ENCODE peak calls at places on chromosomes 6 and 20, in six cellular contexts. A is HEK293T; C is KG1; X is activated naive CD8-positive, alpha-beta T cell treated with anti-CD3 and anti-CD28 coated beads, Interleukin-2, amount 50 U/mL, for 24 hours; V is tibial artery; B is RWPE1. G is an unnamed sample.

GRCh38 chr6:3869632-3870527 is 20.7 kb downstream of the FAM50B start:
- DNase-seq in A (no peak), C (no peak), X (no peak), V (no peak), B (no peak), G (no peak)

GRCh38 chr6:53860511-53860910 is 65.7 kb downstream of the LRRC1 start:
- DNase-seq in A (no peak), C (no peak), X (no peak), V (no peak), B (no peak), G (no peak)

GRCh38 chr6:7727951-7728854 is 2.3 kb downstream of the BMP6 start:
- DNase-seq in A (peak; percentile 42), C (no peak), X (peak; percentile 32), V (peak; percentile 73), B (no peak), G (no peak)

GRCh38 chr6:46113370-46113769 is 16.4 kb upstream of the ENPP4 start:
- DNase-seq in A (no peak), C (no peak), X (no peak), V (no peak), B (peak; percentile 20), G (no peak)

GRCh38 chr6:30743099-30744053 is 889 bp upstream of the FLOT1 start:
- DNase-seq in A (peak; percentile 26), C (no peak), X (peak; percentile 42), V (peak; percentile 77), B (no peak), G (no peak)

GRCh38 chr20:20341371-20341770 is 26.5 kb upstream of the INSM1 start:
- DNase-seq in A (no peak), C (no peak), X (no peak), V (no peak), B (no peak), G (no peak)

GRCh38 chr6:124119591-124119990 is 315.9 kb downstream of the NKAIN2 start:
- DNase-seq in A (no peak), C (no peak), X (no peak), V (no peak), B (no peak), G (no peak)

GRCh38 chr6:45728674-45729073 is 287.0 kb downstream of the CLIC5 start:
- DNase-seq in A (no peak), C (no peak), X (no peak), V (no peak), B (peak; percentile 17), G (no peak)

GRCh38 chr6:153131037-153131981 is at the start of gene RGS17:
- DNase-seq in A (peak; percentile 98), C (no peak), X (peak; percentile 22), V (peak; percentile 77), B (peak; percentile 84), G (no peak)

GRCh38 chr6:146420255-146420654 is 123.4 kb upstream of the RAB32 start:
- DNase-seq in A (no peak), C (no peak), X (no peak), V (no peak), B (no peak), G (peak; percentile 75)

GRCh38 chr20:418858-419365 is 10.8 kb downstream of the RBCK1 start:
- DNase-seq in A (no peak), C (no peak), X (no peak), V (peak; percentile 54), B (no peak), G (no peak)

GRCh38 chr6:83252717-83253116 is 59.6 kb downstream of the RWDD2A start:
- DNase-seq in A (no peak), C (no peak), X (no peak), V (no peak), B (peak; percentile 1), G (no peak)

GRCh38 chr6:15296735-15297134 is 50.9 kb downstream of the JARID2 start:
- DNase-seq in A (no peak), C (peak; percentile 76), X (peak; percentile 40), V (no peak), B (no peak), G (peak; percentile 69)

GRCh38 chr6:146847426-146847825 is 248.7 kb downstream of the ADGB start:
- DNase-seq in A (no peak), C (no peak), X (no peak), V (no peak), B (no peak), G (no peak)

GRCh38 chr6:116268589-116269293 is 11.0 kb downstream of the TSPYL1 start:
- DNase-seq in A (peak; percentile 65), C (peak; percentile 10), X (no peak), V (no peak), B (peak; percentile 68), G (peak; percentile 71)

GRCh38 chr20:57392512-57393271 is 1.5 kb downstream of the RBM38 start:
- DNase-seq in A (no peak), C (no peak), X (peak; percentile 74), V (no peak), B (no peak), G (no peak)

GRCh38 chr6:35072698-35073055 is 68.5 kb downstream of the TCP11 start:
- DNase-seq in A (no peak), C (no peak), X (no peak), V (no peak), B (no peak), G (no peak)